ENCODE peak calls at places on chromosomes 12 and 14, in five cellular contexts. B is stimulated activated CD4-positive, alpha-beta T cell treated with anti-CD3 and anti-CD28 coated beads, Interleukin-2, amount 100 ng/mL, for 48 hours; S is iris pigment epithelial cell; H is NCI-H774; I is A673. J is an unnamed sample.
A peak's percentile ranks its signal among the peaks of the same experiment; 100 is the strongest.

GRCh38 chr12:58920102-58920955 is at the start of gene LRIG3:
- DNase-seq in B (no peak), S (peak; percentile 95), H (peak; percentile 90), I (peak; percentile 95), J (peak; percentile 87)

GRCh38 chr14:99946652-99947489 is 118.4 kb upstream of the EVL start:
- DNase-seq in B (peak; percentile 58), S (no peak), H (no peak), I (peak; percentile 51), J (peak; percentile 55)

GRCh38 chr14:21476526-21476924 is 234 bp downstream of the RAB2B start:
- DNase-seq in B (peak; percentile 71), S (peak; percentile 66), H (peak; percentile 92), I (no peak), J (peak; percentile 73)

GRCh38 chr14:95348395-95349080 is 28.8 kb upstream of the CLMN start:
- DNase-seq in B (no peak), S (no peak), H (no peak), I (peak; percentile 19), J (no peak)

GRCh38 chr14:76784881-76785280 is 23.6 kb downstream of the VASH1 start:
- DNase-seq in B (peak; percentile 54), S (peak; percentile 78), H (no peak), I (peak; percentile 90), J (peak; percentile 89)

GRCh38 chr12:51591020-51591901 is at the start of gene SCN8A:
- DNase-seq in B (peak; percentile 32), S (peak; percentile 19), H (peak; percentile 82), I (peak; percentile 73), J (peak; percentile 45)

GRCh38 chr12:70774055-70774454 is 136.8 kb upstream of the PTPRB start:
- DNase-seq in B (no peak), S (no peak), H (no peak), I (peak; percentile 71), J (no peak)

GRCh38 chr12:54759751-54760150 is 94.6 kb upstream of the MUCL1 start:
- DNase-seq in B (no peak), S (peak; percentile 26), H (peak; percentile 23), I (peak; percentile 74), J (peak; percentile 84)

GRCh38 chr12:124751654-124752355 is 111.9 kb downstream of the SCARB1 start:
- DNase-seq in B (no peak), S (no peak), H (no peak), I (no peak), J (no peak)

GRCh38 chr12:8687846-8688601 is 9.8 kb upstream of the RIMKLB start:
- DNase-seq in B (no peak), S (peak; percentile 89), H (peak; percentile 38), I (peak; percentile 81), J (peak; percentile 93)

GRCh38 chr14:89771251-89771650 is 183.3 kb downstream of the EFCAB11 start:
- DNase-seq in B (no peak), S (peak; percentile 41), H (no peak), I (no peak), J (no peak)

GRCh38 chr12:3341594-3341993 is 149.4 kb upstream of the PRMT8 start:
- DNase-seq in B (no peak), S (no peak), H (no peak), I (no peak), J (no peak)

GRCh38 chr14:71230897-71231296 is 323.6 kb downstream of the PCNX1 start:
- DNase-seq in B (no peak), S (no peak), H (no peak), I (no peak), J (no peak)

GRCh38 chr12:11829764-11830194 is 180.3 kb downstream of the ETV6 start:
- DNase-seq in B (no peak), S (no peak), H (no peak), I (no peak), J (no peak)

GRCh38 chr14:24861083-24861630 is 188.8 kb downstream of the STXBP6 start:
- DNase-seq in B (no peak), S (peak; percentile 81), H (no peak), I (no peak), J (no peak)

GRCh38 chr14:88535149-88535548 is 19.7 kb downstream of the PTPN21 start:
- DNase-seq in B (no peak), S (no peak), H (no peak), I (peak; percentile 35), J (no peak)

GRCh38 chr14:30002859-30003258 is 75.2 kb upstream of the PRKD1 start:
- DNase-seq in B (no peak), S (peak; percentile 24), H (no peak), I (no peak), J (no peak)

GRCh38 chr14:69636051-69636639 is 24.7 kb downstream of the SUSD6 start:
- DNase-seq in B (no peak), S (no peak), H (no peak), I (no peak), J (no peak)

GRCh38 chr12:100279612-100280244 is 12.8 kb downstream of the SCYL2 start:
- DNase-seq in B (no peak), S (peak; percentile 12), H (no peak), I (no peak), J (peak; percentile 38)

GRCh38 chr12:6463211-6463610 is 7.3 kb downstream of the VAMP1 start:
- DNase-seq in B (no peak), S (no peak), H (no peak), I (no peak), J (no peak)

GRCh38 chr14:102034301-102034700 is 52.5 kb downstream of the HSP90AA1 start:
- DNase-seq in B (no peak), S (no peak), H (no peak), I (no peak), J (no peak)

J was measured in SK-MEL-5.